ENCODE peak calls at places on chromosomes 16 and 17, in four cellular contexts. One of them, this sample, is unnamed.
A peak's percentile ranks its signal among the peaks of the same experiment; 100 is the strongest.

GRCh38 chr17:81980122-81980521 is 2.7 kb downstream of the ASPSCR1 start:
- DNase-seq in K562: no peak
- DNase-seq in GM12878: no peak
- DNase-seq in WTC11: no peak
- DNase-seq in this sample: no peak

GRCh38 chr16:66299349-66299748 is 67.1 kb upstream of the CDH5 start:
- DNase-seq in K562: no peak
- DNase-seq in GM12878: no peak
- DNase-seq in WTC11: no peak
- DNase-seq in this sample: no peak

GRCh38 chr17:17191346-17191792 is 14.8 kb downstream of the PLD6 start:
- DNase-seq in K562: no peak
- DNase-seq in GM12878: no peak
- DNase-seq in WTC11: no peak
- DNase-seq in this sample: no peak

GRCh38 chr17:78392295-78392694 is 13.8 kb downstream of the PGS1 start:
- DNase-seq in WTC11: no peak
- DNase-seq in K562: no peak
- DNase-seq in GM12878: no peak
- DNase-seq in this sample: no peak

GRCh38 chr16:68197250-68197649 is 38.7 kb downstream of the ESRP2 start:
- DNase-seq in WTC11: no peak
- DNase-seq in K562: no peak
- DNase-seq in GM12878: no peak
- DNase-seq in this sample: no peak

GRCh38 chr17:83196088-83196765 is 116.8 kb downstream of the METRNL start:
- DNase-seq in GM12878: no peak
- DNase-seq in WTC11: no peak
- DNase-seq in K562: no peak
- DNase-seq in this sample: no peak

GRCh38 chr17:82754297-82755208 is 2.7 kb downstream of the TBCD start:
- DNase-seq in GM12878: no peak
- DNase-seq in WTC11: peak; percentile 70
- DNase-seq in K562: peak; percentile 83
- DNase-seq in this sample: no peak

GRCh38 chr17:2050871-2051387 is 4.0 kb upstream of the HIC1 start:
- DNase-seq in WTC11: no peak
- DNase-seq in K562: peak; percentile 44
- DNase-seq in GM12878: no peak
- DNase-seq in this sample: no peak

GRCh38 chr16:75058815-75059214 is 57.8 kb downstream of the LDHD start:
- DNase-seq in K562: no peak
- DNase-seq in WTC11: no peak
- DNase-seq in GM12878: no peak
- DNase-seq in this sample: no peak

GRCh38 chr17:65137076-65137935 is at the start of gene RGS9:
- DNase-seq in WTC11: peak; percentile 89
- DNase-seq in K562: peak; percentile 89
- DNase-seq in GM12878: peak; percentile 38
- DNase-seq in this sample: peak; percentile 52

GRCh38 chr17:81027038-81027437 is 7.9 kb upstream of the BAIAP2 start:
- DNase-seq in WTC11: no peak
- DNase-seq in K562: no peak
- DNase-seq in GM12878: no peak
- DNase-seq in this sample: no peak

GRCh38 chr17:9090641-9091096 is 69.4 kb downstream of the NTN1 start:
- DNase-seq in WTC11: no peak
- DNase-seq in K562: no peak
- DNase-seq in GM12878: no peak
- DNase-seq in this sample: no peak

GRCh38 chr17:79921411-79922160 is 82.3 kb upstream of the CBX4 start:
- DNase-seq in GM12878: peak; percentile 47
- DNase-seq in K562: no peak
- DNase-seq in WTC11: no peak
- DNase-seq in this sample: no peak

GRCh38 chr16:23081675-23082119 is 67.6 kb downstream of the USP31 start:
- DNase-seq in WTC11: no peak
- DNase-seq in K562: no peak
- DNase-seq in GM12878: no peak
- DNase-seq in this sample: no peak

GRCh38 chr16:89861648-89862047 is 11.7 kb upstream of the TCF25 start:
- DNase-seq in WTC11: no peak
- DNase-seq in GM12878: no peak
- DNase-seq in K562: no peak
- DNase-seq in this sample: no peak

GRCh38 chr17:60560860-60561257 is 34.8 kb upstream of the APPBP2 start:
- DNase-seq in GM12878: no peak
- DNase-seq in WTC11: no peak
- DNase-seq in K562: peak; percentile 21
- DNase-seq in this sample: peak; percentile 45

GRCh38 chr16:67489401-67490083 is 6.2 kb upstream of the AGRP start:
- DNase-seq in WTC11: no peak
- DNase-seq in K562: no peak
- DNase-seq in GM12878: no peak
- DNase-seq in this sample: no peak

GRCh38 chr17:51455931-51456330 is 195.6 kb downstream of the UTP18 start:
- DNase-seq in GM12878: no peak
- DNase-seq in K562: no peak
- DNase-seq in WTC11: no peak
- DNase-seq in this sample: no peak

GRCh38 chr16:68756250-68757051 is 19.4 kb downstream of the CDH1 start:
- DNase-seq in GM12878: peak; percentile 94
- DNase-seq in WTC11: no peak
- DNase-seq in K562: no peak
- DNase-seq in this sample: no peak

GRCh38 chr17:44850612-44851011 is 2.9 kb downstream of the HIGD1B start:
- DNase-seq in WTC11: no peak
- DNase-seq in K562: no peak
- DNase-seq in GM12878: no peak
- DNase-seq in this sample: no peak

GRCh38 chr16:85650864-85651811 is 37.6 kb downstream of the GINS2 start:
- DNase-seq in WTC11: no peak
- DNase-seq in GM12878: no peak
- DNase-seq in K562: no peak
- DNase-seq in this sample: no peak

GRCh38 chr16:88292007-88292940 is 90.5 kb upstream of the ZNF469 start:
- DNase-seq in WTC11: no peak
- DNase-seq in K562: no peak
- DNase-seq in GM12878: no peak
- DNase-seq in this sample: no peak

GRCh38 chr16:87380875-87381274 is 2.7 kb downstream of the FBXO31 start:
- DNase-seq in GM12878: peak; percentile 19
- DNase-seq in WTC11: no peak
- DNase-seq in K562: no peak
- DNase-seq in this sample: peak; percentile 67

GRCh38 chr16:46568472-46569230 is 52.5 kb downstream of the SHCBP1 start:
- DNase-seq in GM12878: no peak
- DNase-seq in WTC11: no peak
- DNase-seq in K562: no peak
- DNase-seq in this sample: no peak

GRCh38 chr16:46573834-46574159 is 47.4 kb downstream of the SHCBP1 start:
- DNase-seq in GM12878: no peak
- DNase-seq in K562: no peak
- DNase-seq in WTC11: no peak
- DNase-seq in this sample: no peak

GRCh38 chr16:46577988-46578579 is 43.1 kb downstream of the SHCBP1 start:
- DNase-seq in K562: no peak
- DNase-seq in GM12878: no peak
- DNase-seq in WTC11: no peak
- DNase-seq in this sample: no peak

GRCh38 chr16:46569231-46569735 is 51.9 kb downstream of the SHCBP1 start:
- DNase-seq in WTC11: no peak
- DNase-seq in GM12878: no peak
- DNase-seq in K562: no peak
- DNase-seq in this sample: no peak

GRCh38 chr16:46573008-46573833 is 48.0 kb downstream of the SHCBP1 start:
- DNase-seq in GM12878: no peak
- DNase-seq in WTC11: no peak
- DNase-seq in K562: peak; percentile 38
- DNase-seq in this sample: peak; percentile 32
- TF ChIP-seq NR2C2 in GM12878: no peak
- TF ChIP-seq NR2C2 in WTC11: no peak
- TF ChIP-seq NR2C2 in K562: no peak
- TF ChIP-seq NR2C2 in this sample: no peak

DNA sequence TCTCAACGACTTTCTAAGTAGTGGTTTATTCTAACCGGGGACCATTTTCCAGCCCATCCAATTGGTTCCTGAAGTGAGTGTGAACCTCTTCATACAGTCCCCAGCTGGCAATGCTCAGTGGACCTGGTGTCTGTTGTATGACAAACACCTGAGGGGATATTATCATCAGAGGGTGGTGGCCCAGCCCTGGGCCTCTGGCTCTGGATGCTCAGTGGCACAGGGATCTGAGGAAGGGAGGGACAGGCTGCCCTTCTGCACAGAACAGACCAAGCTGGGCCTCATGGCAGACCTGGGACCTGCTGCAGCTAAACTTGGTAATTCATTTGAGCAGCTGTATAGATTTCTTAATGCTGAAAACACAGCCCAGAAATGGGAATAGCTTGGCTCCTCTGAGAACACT is 72.6 kb downstream of the IRX5 start:
- DNase-seq in WTC11: no peak
- DNase-seq in GM12878: no peak
- DNase-seq in K562: no peak
- DNase-seq in this sample: no peak
- TF ChIP-seq NR2C2 in WTC11: no peak
- TF ChIP-seq NR2C2 in GM12878: no peak
- TF ChIP-seq NR2C2 in K562: no peak
- TF ChIP-seq NR2C2 in this sample: no peak

GRCh38 chr17:68365469-68365868 is 74.2 kb downstream of the ARSG start:
- DNase-seq in WTC11: no peak
- DNase-seq in GM12878: no peak
- DNase-seq in K562: no peak
- DNase-seq in this sample: no peak
- TF ChIP-seq NR2C2 in WTC11: no peak
- TF ChIP-seq NR2C2 in GM12878: no peak
- TF ChIP-seq NR2C2 in K562: no peak
- TF ChIP-seq NR2C2 in this sample: no peak

DNA sequence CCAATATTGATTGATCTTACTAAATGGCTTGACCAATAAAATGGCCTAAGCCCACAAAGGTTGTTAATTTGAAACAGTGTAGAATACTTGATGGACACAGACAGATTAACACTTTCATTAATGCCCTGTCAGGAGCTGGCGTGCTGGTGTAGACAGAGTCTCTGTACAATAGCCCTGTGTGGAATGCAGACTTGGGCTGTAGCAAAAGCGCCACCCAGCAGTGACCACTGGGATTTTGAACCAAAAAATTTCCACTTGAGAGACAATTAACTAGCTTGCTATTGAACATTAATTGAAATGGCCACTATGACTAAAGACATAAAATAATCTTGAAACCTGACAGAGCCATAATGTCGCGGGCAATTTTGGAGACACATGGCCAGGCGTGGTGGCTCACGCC is 19.7 kb upstream of the GUCY2D start:
- DNase-seq in WTC11: no peak
- DNase-seq in K562: peak; percentile 21
- DNase-seq in GM12878: no peak
- DNase-seq in this sample: no peak
- TF ChIP-seq NR2C2 in WTC11: no peak
- TF ChIP-seq NR2C2 in K562: no peak
- TF ChIP-seq NR2C2 in GM12878: no peak
- TF ChIP-seq NR2C2 in this sample: no peak

GRCh38 chr16:53094013-53094630 is 39.3 kb downstream of the CHD9 start:
- DNase-seq in GM12878: peak; percentile 45
- DNase-seq in K562: peak; percentile 78
- DNase-seq in WTC11: no peak
- DNase-seq in this sample: no peak
- TF ChIP-seq NR2C2 in GM12878: no peak
- TF ChIP-seq NR2C2 in K562: no peak
- TF ChIP-seq NR2C2 in WTC11: no peak
- TF ChIP-seq NR2C2 in this sample: no peak

GRCh38 chr17:16037636-16038035 is 38.0 kb downstream of the TTC19 start:
- DNase-seq in K562: peak; percentile 6
- DNase-seq in WTC11: no peak
- DNase-seq in GM12878: no peak
- DNase-seq in this sample: no peak
- TF ChIP-seq NR2C2 in K562: no peak
- TF ChIP-seq NR2C2 in WTC11: no peak
- TF ChIP-seq NR2C2 in GM12878: no peak
- TF ChIP-seq NR2C2 in this sample: no peak

This sample was measured in HepG2.